ENCODE peak calls at places on chromosomes 13 and 19, in ten cellular contexts. V, D, A, S, Z, Y, C, M, F and Q are unnamed samples.

GRCh38 chr19:38139122-38139521 is 84.9 kb downstream of the DPF1 start:
- DNase-seq in A (no peak), Z (no peak), D (no peak), S (no peak), V (no peak), M (no peak), F (no peak), C (no peak), Y (no peak), Q (peak; percentile 22)

GRCh38 chr19:57473646-57474045 is 3.7 kb downstream of the ZNF772 start:
- DNase-seq in S (no peak), F (no peak), A (no peak), C (no peak), M (no peak), V (peak; percentile 21), Z (no peak), D (no peak), Y (no peak), Q (no peak)

GRCh38 chr13:101579291-101579802 is 126.9 kb downstream of the ITGBL1 start:
- DNase-seq in F (peak; percentile 58), A (no peak), C (no peak), S (no peak), M (no peak), Y (no peak), D (no peak), Z (no peak), V (peak; percentile 78), Q (no peak)

GRCh38 chr19:14580623-14581237 is 2.2 kb upstream of the CLEC17A start:
- DNase-seq in C (no peak), Y (no peak), S (no peak), M (no peak), A (no peak), F (no peak), D (no peak), V (no peak), Z (no peak), Q (no peak)

GRCh38 chr13:48678316-48678715 is 24.6 kb downstream of the CYSLTR2 start:
- DNase-seq in C (no peak), Z (no peak), V (no peak), D (no peak), S (no peak), A (no peak), F (no peak), Y (no peak), M (no peak), Q (no peak)

GRCh38 chr19:33445752-33446070 is 72.2 kb downstream of the CEBPG start:
- DNase-seq in D (no peak), C (no peak), F (no peak), M (no peak), Y (no peak), Z (no peak), A (peak; percentile 85), S (no peak), V (no peak), Q (peak; percentile 27)

GRCh38 chr19:35978832-35979365 is 16.1 kb upstream of the SDHAF1 start:
- DNase-seq in Z (no peak), M (no peak), D (no peak), A (no peak), S (no peak), Y (no peak), F (no peak), V (no peak), C (no peak), Q (no peak)

GRCh38 chr19:14497347-14497921 is 1.5 kb upstream of the GIPC1 start:
- DNase-seq in M (no peak), Y (no peak), S (no peak), V (no peak), D (no peak), C (no peak), F (peak; percentile 64), A (no peak), Z (no peak), Q (no peak)

GRCh38 chr13:113309481-113309880 is 12.4 kb downstream of the LAMP1 start:
- DNase-seq in M (no peak), Z (no peak), C (no peak), V (no peak), A (no peak), Y (no peak), S (no peak), D (no peak), F (no peak), Q (no peak)

GRCh38 chr13:110433014-110433413 is 125.9 kb downstream of the COL4A2 start:
- DNase-seq in C (no peak), M (no peak), S (no peak), F (no peak), Y (no peak), V (peak; percentile 57), D (no peak), A (peak; percentile 86), Z (no peak), Q (no peak)

DNA sequence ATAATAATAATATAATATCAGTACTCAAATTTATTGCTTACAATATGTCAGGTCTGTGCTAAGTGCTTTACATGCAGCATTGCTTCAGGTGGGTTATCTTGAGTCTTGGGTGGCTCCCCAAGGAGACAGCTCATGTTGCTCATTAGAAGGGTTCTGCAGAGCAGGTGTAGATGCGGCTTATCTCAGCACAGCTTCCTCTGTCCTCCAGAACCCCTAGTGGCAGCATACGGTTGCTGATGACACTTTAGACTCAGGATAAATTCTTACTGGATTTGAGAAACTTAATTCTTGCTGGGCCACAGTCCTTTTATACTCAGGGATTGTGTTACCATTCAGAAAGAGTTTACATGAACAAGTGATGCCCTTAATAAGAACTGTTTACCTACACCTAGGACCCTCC is 8.9 kb downstream of the COG3 start:
- DNase-seq in Y (no peak), M (no peak), A (no peak), D (no peak), C (no peak), S (no peak), V (peak; percentile 24), Z (no peak), F (no peak), Q (peak; percentile 42)
- TF ChIP-seq CTCF in Y (no peak), M (peak; percentile 38), A (no peak), D (peak; percentile 10), C (no peak), S (no peak), V (peak; percentile 44), Z (no peak), F (no peak), Q (peak; percentile 75)

GRCh38 chr19:29591670-29592069 is 14.4 kb upstream of the POP4 start:
- DNase-seq in D (no peak), Y (no peak), M (no peak), C (no peak), A (no peak), S (no peak), Z (no peak), F (no peak), V (no peak), Q (no peak)

GRCh38 chr19:29587059-29587458 is 19.0 kb upstream of the POP4 start:
- DNase-seq in Y (no peak), A (no peak), F (no peak), V (no peak), Z (no peak), M (no peak), S (no peak), C (no peak), D (no peak), Q (no peak)

GRCh38 chr19:29587518-29587986 is 18.5 kb upstream of the POP4 start:
- DNase-seq in Y (no peak), F (peak; percentile 33), M (no peak), Z (no peak), V (no peak), D (no peak), C (peak; percentile 10), A (no peak), S (no peak), Q (no peak)

GRCh38 chr19:29588095-29588494 is 18.0 kb upstream of the POP4 start:
- DNase-seq in A (no peak), D (no peak), Y (no peak), F (no peak), Z (no peak), C (no peak), M (no peak), V (no peak), S (no peak), Q (no peak)

DNA sequence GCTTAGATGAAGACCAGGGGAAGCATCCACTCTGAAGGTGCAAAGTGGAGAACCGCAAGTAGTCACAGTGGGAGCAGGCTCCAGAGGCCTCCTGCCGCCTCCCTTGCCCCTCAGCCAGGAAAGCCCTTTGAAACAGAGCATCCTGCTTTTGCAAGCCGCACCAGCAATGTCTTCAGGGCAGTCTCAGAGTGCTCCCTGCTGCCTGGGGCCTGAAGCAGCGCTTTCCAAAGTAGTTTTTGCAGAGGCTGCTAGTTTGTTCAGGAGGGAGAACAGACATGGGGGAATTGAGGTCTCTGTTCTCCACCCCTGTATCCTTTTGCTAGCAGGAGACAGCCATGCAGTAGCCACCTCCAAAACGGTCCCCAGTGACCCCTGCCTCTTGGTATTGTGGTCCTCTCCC is 15.8 kb upstream of the POP4 start:
- DNase-seq in M (no peak), Y (no peak), A (no peak), F (no peak), C (no peak), D (no peak), Z (no peak), S (no peak), V (no peak), Q (no peak)
- TF ChIP-seq CTCF in M (no peak), Y (no peak), A (no peak), F (no peak), C (no peak), D (no peak), Z (no peak), S (no peak), V (no peak), Q (no peak)

GRCh38 chr13:27788271-27788670 is 4.0 kb upstream of the GSX1 start:
- DNase-seq in Z (no peak), C (no peak), M (no peak), V (no peak), A (peak; percentile 49), S (no peak), Y (no peak), D (no peak), F (no peak), Q (no peak)

DNA sequence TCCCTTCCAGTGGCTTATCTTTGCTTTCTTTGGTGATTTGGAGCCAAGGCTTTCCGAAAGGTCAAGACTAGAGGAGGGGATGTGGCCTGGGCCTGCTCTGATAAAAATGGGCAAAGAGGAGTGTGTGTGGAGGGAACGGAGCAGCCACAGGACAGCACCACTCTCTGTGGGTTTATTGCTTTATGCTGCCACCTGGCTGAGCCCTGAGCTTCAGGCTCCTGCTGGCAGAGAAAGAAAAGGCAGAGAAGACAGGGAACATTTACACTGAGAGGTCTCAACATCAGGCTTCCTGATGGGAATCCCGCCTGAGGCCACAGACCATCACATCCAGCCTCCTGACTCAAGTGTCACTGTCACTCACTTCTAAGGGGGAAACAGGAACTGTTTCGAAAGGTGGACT is 9.2 kb upstream of the GSX1 start:
- DNase-seq in V (peak; percentile 56), D (no peak), F (peak; percentile 3), Z (no peak), S (peak; percentile 15), C (no peak), Y (no peak), A (peak; percentile 71), M (no peak), Q (no peak)
- TF ChIP-seq CTCF in V (peak; percentile 74), D (no peak), F (peak; percentile 39), Z (peak; percentile 42), S (no peak), C (peak; percentile 32), Y (no peak), A (no peak), M (peak; percentile 31), Q (peak; percentile 41)

DNA sequence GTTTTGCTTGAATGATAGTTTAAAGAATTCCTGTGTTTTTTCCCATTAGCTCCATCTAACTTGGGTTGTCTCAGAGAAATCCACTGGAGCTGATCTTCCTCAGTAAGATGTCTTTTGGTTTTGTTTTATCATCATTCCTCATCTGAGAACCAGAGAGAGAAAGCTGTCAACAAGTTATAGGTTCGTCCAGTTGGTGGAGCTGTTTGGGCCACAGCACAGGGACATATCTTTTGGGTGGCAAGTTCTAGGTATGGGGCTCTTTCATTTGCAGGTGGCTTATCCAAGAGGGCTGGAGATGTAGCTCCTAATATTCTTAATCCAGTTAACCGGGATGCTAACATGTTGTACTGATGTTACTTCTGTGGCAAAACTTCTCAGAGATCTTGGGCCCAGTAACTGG is 174.2 kb downstream of the KCNRG start:
- DNase-seq in C (no peak), M (no peak), D (no peak), Y (no peak), V (no peak), F (no peak), S (no peak), A (no peak), Z (peak; percentile 7), Q (no peak)
- TF ChIP-seq CTCF in C (no peak), M (no peak), D (no peak), Y (peak; percentile 13), V (peak; percentile 14), F (no peak), S (no peak), A (no peak), Z (no peak), Q (no peak)